ENCODE peak calls at places on chromosomes 11 and 22, in six cellular contexts. One of them, this sample, is unnamed.

GRCh38 chr11:56855217-56855616 is 106.7 kb upstream of the OR9G4 start:
- DNase-seq in stomach: peak
- DNase-seq in CD8-positive, alpha-beta memory T cell: no peak
- DNase-seq in CD8-positive, alpha-beta T cell: no peak
- DNase-seq in tibial artery: no peak
- DNase-seq in neuronal stem cell: no peak
- DNase-seq in this sample: no peak

GRCh38 chr22:38900677-38901076 is 28.7 kb upstream of the CBX6 start:
- DNase-seq in CD8-positive, alpha-beta T cell: no peak
- DNase-seq in neuronal stem cell: no peak
- DNase-seq in stomach: no peak
- DNase-seq in CD8-positive, alpha-beta memory T cell: no peak
- DNase-seq in tibial artery: no peak
- DNase-seq in this sample: no peak

GRCh38 chr11:36360833-36361232 is 64.7 kb downstream of the PRR5L start:
- DNase-seq in CD8-positive, alpha-beta T cell: no peak
- DNase-seq in tibial artery: no peak
- DNase-seq in stomach: no peak
- DNase-seq in CD8-positive, alpha-beta memory T cell: no peak
- DNase-seq in neuronal stem cell: no peak
- DNase-seq in this sample: no peak

GRCh38 chr22:48781868-48782267 is 1045.8 kb downstream of the BRD1 start:
- DNase-seq in CD8-positive, alpha-beta T cell: no peak
- DNase-seq in neuronal stem cell: no peak
- DNase-seq in tibial artery: no peak
- DNase-seq in CD8-positive, alpha-beta memory T cell: no peak
- DNase-seq in stomach: no peak
- DNase-seq in this sample: no peak

GRCh38 chr11:88818978-88819377 is 246.8 kb downstream of the GRM5 start:
- DNase-seq in CD8-positive, alpha-beta T cell: no peak
- DNase-seq in neuronal stem cell: no peak
- DNase-seq in stomach: no peak
- DNase-seq in CD8-positive, alpha-beta memory T cell: no peak
- DNase-seq in tibial artery: no peak
- DNase-seq in this sample: no peak

GRCh38 chr11:44865866-44866272 is 84.8 kb downstream of the TP53I11 start:
- DNase-seq in CD8-positive, alpha-beta memory T cell: no peak
- DNase-seq in CD8-positive, alpha-beta T cell: no peak
- DNase-seq in neuronal stem cell: no peak
- DNase-seq in stomach: peak
- DNase-seq in tibial artery: no peak
- DNase-seq in this sample: no peak

GRCh38 chr11:20158597-20159257 is 1.5 kb downstream of the DBX1 start:
- DNase-seq in CD8-positive, alpha-beta memory T cell: no peak
- DNase-seq in tibial artery: peak
- DNase-seq in neuronal stem cell: peak
- DNase-seq in CD8-positive, alpha-beta T cell: no peak
- DNase-seq in stomach: peak
- DNase-seq in this sample: peak

GRCh38 chr22:19875531-19876313 is 21.0 kb upstream of the GNB1L start:
- DNase-seq in stomach: no peak
- DNase-seq in tibial artery: peak
- DNase-seq in neuronal stem cell: no peak
- DNase-seq in CD8-positive, alpha-beta T cell: no peak
- DNase-seq in CD8-positive, alpha-beta memory T cell: no peak
- DNase-seq in this sample: no peak

GRCh38 chr11:117950320-117950719 is 21.1 kb upstream of the TMPRSS13 start:
- DNase-seq in stomach: no peak
- DNase-seq in CD8-positive, alpha-beta memory T cell: peak
- DNase-seq in CD8-positive, alpha-beta T cell: peak
- DNase-seq in tibial artery: no peak
- DNase-seq in neuronal stem cell: no peak
- DNase-seq in this sample: no peak

GRCh38 chr22:21938906-21939305 is 13.7 kb downstream of the PPM1F start:
- DNase-seq in CD8-positive, alpha-beta memory T cell: no peak
- DNase-seq in tibial artery: no peak
- DNase-seq in CD8-positive, alpha-beta T cell: no peak
- DNase-seq in neuronal stem cell: no peak
- DNase-seq in stomach: no peak
- DNase-seq in this sample: no peak
- H3K4me3 ChIP-seq in CD8-positive, alpha-beta memory T cell: no peak
- H3K4me3 ChIP-seq in tibial artery: no peak
- H3K4me3 ChIP-seq in CD8-positive, alpha-beta T cell: no peak
- H3K4me3 ChIP-seq in neuronal stem cell: peak
- H3K4me3 ChIP-seq in stomach: peak
- H3K4me3 ChIP-seq in this sample: no peak

DNA sequence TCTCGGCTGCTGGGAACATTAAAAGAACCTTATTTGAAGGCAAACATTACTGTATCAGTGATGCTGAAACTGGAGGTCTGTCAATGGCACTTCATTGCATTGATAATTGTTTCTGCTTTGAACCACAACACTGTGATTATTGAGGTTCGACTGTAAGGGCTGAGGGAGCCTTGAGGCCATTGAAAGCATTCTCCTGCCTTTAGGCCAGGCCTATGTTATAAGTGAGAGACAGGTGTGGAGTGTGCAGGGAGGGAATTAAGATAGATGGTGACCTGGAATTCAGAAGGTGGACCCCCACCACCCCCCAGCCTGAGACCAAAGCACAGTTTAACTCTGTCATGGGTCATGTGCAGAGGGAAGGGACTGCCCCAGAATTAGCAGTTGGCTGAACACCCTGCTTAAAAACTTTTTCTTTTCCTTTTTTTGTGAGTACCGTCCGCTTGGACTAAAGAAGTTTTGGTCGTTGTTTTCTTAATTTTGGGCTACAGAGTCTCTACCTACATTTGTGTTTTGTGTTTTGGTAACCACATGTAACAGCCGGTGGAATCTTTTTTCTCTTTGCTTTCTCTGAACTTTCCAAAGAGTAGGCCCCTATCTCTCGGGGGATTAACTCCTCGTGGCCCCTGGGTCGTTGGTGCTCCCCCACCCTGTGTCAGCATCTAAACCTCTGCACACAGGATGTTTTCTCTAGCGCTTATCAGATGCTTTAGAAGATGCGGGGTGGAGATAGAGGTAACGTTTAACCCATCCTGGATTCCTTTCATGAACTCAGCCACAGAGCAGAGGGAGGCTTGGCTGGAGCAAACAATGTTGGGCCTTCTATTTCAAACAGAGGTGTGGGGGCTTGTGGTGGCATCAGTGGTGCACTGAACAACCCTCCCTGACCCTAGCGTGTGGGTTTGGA is 43.7 kb downstream of the ZBTB16 start:
- DNase-seq in CD8-positive, alpha-beta memory T cell: no peak
- DNase-seq in tibial artery: no peak
- DNase-seq in CD8-positive, alpha-beta T cell: no peak
- DNase-seq in stomach: no peak
- DNase-seq in neuronal stem cell: no peak
- DNase-seq in this sample: no peak
- H3K4me3 ChIP-seq in CD8-positive, alpha-beta memory T cell: no peak
- H3K4me3 ChIP-seq in tibial artery: no peak
- H3K4me3 ChIP-seq in CD8-positive, alpha-beta T cell: no peak
- H3K4me3 ChIP-seq in stomach: no peak
- H3K4me3 ChIP-seq in neuronal stem cell: no peak
- H3K4me3 ChIP-seq in this sample: no peak

GRCh38 chr22:23838686-23839468 is at the start of gene DERL3:
- DNase-seq in CD8-positive, alpha-beta memory T cell: peak
- DNase-seq in CD8-positive, alpha-beta T cell: peak
- DNase-seq in stomach: peak
- DNase-seq in tibial artery: peak
- DNase-seq in neuronal stem cell: peak
- DNase-seq in this sample: peak
- H3K4me3 ChIP-seq in CD8-positive, alpha-beta memory T cell: peak
- H3K4me3 ChIP-seq in CD8-positive, alpha-beta T cell: peak
- H3K4me3 ChIP-seq in stomach: peak
- H3K4me3 ChIP-seq in tibial artery: peak
- H3K4me3 ChIP-seq in neuronal stem cell: peak
- H3K4me3 ChIP-seq in this sample: peak

GRCh38 chr11:60762851-60763691 is 6.4 kb downstream of the MS4A15 start:
- DNase-seq in CD8-positive, alpha-beta memory T cell: no peak
- DNase-seq in neuronal stem cell: no peak
- DNase-seq in stomach: no peak
- DNase-seq in tibial artery: peak
- DNase-seq in CD8-positive, alpha-beta T cell: no peak
- DNase-seq in this sample: no peak
- H3K4me3 ChIP-seq in CD8-positive, alpha-beta memory T cell: no peak
- H3K4me3 ChIP-seq in neuronal stem cell: no peak
- H3K4me3 ChIP-seq in stomach: no peak
- H3K4me3 ChIP-seq in tibial artery: no peak
- H3K4me3 ChIP-seq in CD8-positive, alpha-beta T cell: no peak
- H3K4me3 ChIP-seq in this sample: no peak

GRCh38 chr22:45775569-45776312 is 104.1 kb downstream of the ATXN10 start:
- DNase-seq in tibial artery: no peak
- DNase-seq in CD8-positive, alpha-beta memory T cell: no peak
- DNase-seq in stomach: no peak
- DNase-seq in CD8-positive, alpha-beta T cell: no peak
- DNase-seq in neuronal stem cell: no peak
- DNase-seq in this sample: no peak
- H3K4me3 ChIP-seq in tibial artery: no peak
- H3K4me3 ChIP-seq in CD8-positive, alpha-beta memory T cell: no peak
- H3K4me3 ChIP-seq in stomach: no peak
- H3K4me3 ChIP-seq in CD8-positive, alpha-beta T cell: no peak
- H3K4me3 ChIP-seq in neuronal stem cell: no peak
- H3K4me3 ChIP-seq in this sample: no peak

DNA sequence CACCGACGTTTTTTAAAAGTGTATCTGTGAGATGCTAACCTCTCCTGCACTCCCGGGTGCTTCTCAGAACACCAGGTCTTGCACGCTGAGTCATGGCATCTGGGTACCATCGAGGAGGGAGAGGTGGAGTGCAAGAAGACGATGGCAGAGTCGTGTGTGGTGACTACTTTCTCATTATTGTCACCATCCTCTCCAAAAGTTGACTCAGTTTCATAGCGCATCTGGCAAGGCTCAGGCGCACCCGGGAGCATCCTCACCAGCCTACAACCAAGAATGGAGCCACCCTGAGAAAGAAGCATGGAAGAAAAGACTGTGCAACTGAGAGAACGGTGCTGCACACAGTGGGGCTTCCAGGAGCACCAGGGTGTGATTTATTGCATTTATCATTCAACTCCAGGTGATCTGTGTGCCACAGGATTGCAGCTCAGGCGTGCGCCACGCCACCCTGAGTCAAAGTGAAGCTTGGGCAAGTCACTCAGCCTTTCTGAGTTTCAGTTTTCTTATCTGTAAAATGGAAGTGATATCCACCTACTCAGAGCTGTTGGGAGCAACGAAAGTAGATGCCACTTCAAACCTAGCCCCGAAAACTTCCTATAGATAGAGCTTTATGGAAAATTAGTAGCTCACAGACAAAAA is 65.4 kb downstream of the LINC01488 start:
- DNase-seq in neuronal stem cell: no peak
- DNase-seq in CD8-positive, alpha-beta T cell: no peak
- DNase-seq in stomach: no peak
- DNase-seq in tibial artery: no peak
- DNase-seq in CD8-positive, alpha-beta memory T cell: no peak
- DNase-seq in this sample: no peak
- H3K4me3 ChIP-seq in neuronal stem cell: no peak
- H3K4me3 ChIP-seq in CD8-positive, alpha-beta T cell: no peak
- H3K4me3 ChIP-seq in stomach: no peak
- H3K4me3 ChIP-seq in tibial artery: no peak
- H3K4me3 ChIP-seq in CD8-positive, alpha-beta memory T cell: no peak
- H3K4me3 ChIP-seq in this sample: no peak

DNA sequence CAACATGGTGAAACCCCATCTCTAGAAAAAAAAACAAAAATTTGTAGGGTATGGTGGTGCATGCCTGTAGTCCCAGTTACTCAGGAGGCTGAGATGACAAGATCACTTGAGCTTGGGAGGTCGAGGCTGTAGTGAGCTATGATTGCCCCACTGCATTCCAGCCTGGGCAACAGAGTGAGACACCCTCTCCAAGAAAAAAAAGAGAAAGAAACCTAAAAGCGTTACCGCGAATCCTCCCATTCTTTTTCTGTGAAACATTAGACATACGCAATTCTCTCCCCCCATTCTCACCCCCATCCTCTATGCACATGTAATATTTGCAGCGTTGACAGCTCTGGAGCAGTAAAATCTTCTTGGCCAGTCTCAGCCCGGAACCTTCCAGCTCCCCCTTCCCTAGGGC is 2.1 kb downstream of the LRP4 start:
- DNase-seq in CD8-positive, alpha-beta memory T cell: no peak
- DNase-seq in stomach: no peak
- DNase-seq in CD8-positive, alpha-beta T cell: no peak
- DNase-seq in neuronal stem cell: no peak
- DNase-seq in tibial artery: no peak
- DNase-seq in this sample: no peak
- H3K4me3 ChIP-seq in CD8-positive, alpha-beta memory T cell: peak
- H3K4me3 ChIP-seq in stomach: peak
- H3K4me3 ChIP-seq in CD8-positive, alpha-beta T cell: no peak
- H3K4me3 ChIP-seq in neuronal stem cell: peak
- H3K4me3 ChIP-seq in tibial artery: peak
- H3K4me3 ChIP-seq in this sample: no peak